ENCODE peak calls at places on chromosomes 12 and 14, in seven cellular contexts. W is activated CD4-positive, alpha-beta T cell treated with anti-CD3 and anti-CD28 coated beads, Interleukin-2, amount 50 U/mL, for 4 hours; N is NCI-H446; U is GM23338; O is Ammon's horn; Q is fibroblast of the aortic adventitia; E is stimulated activated CD4-positive, alpha-beta T cell treated with anti-CD3 and anti-CD28 coated beads, Interleukin-2, amount 100 ng/mL, for 24 hours. G is an unnamed sample.

GRCh38 chr14:72792051-72792788 is 101.7 kb downstream of the DPF3 start:
- DNase-seq in W (no peak), N (no peak), U (no peak), O (peak; percentile 84), E (no peak), Q (peak; percentile 21), G (peak; percentile 38)

GRCh38 chr12:125292700-125293099 is 227.5 kb downstream of the AACS start:
- DNase-seq in U (no peak), E (no peak), Q (no peak), W (no peak), N (no peak), O (no peak), G (no peak)

GRCh38 chr12:111976860-111977259 is 36.1 kb downstream of the TMEM116 start:
- DNase-seq in W (no peak), Q (no peak), E (no peak), O (no peak), N (no peak), U (no peak), G (no peak)

GRCh38 chr12:14981049-14981448 is 8.2 kb downstream of the PDE6H start:
- DNase-seq in U (no peak), N (no peak), O (peak; percentile 28), W (no peak), E (no peak), Q (no peak), G (no peak)

GRCh38 chr14:34713681-34714319 is 593 bp downstream of the CFL2 start:
- DNase-seq in E (peak; percentile 51), Q (peak; percentile 78), N (no peak), O (peak; percentile 54), U (peak; percentile 33), W (peak; percentile 31), G (no peak)

GRCh38 chr14:36805116-36805515 is 143.5 kb downstream of the PAX9 start:
- DNase-seq in N (no peak), U (peak; percentile 29), O (no peak), E (no peak), Q (no peak), W (no peak), G (no peak)

GRCh38 chr12:79344855-79345840 is 345.6 kb downstream of the PAWR start:
- DNase-seq in U (peak; percentile 85), Q (peak; percentile 34), O (peak; percentile 40), E (no peak), N (peak; percentile 43), W (no peak), G (no peak)

GRCh38 chr14:99185436-99186068 is 86.4 kb downstream of the BCL11B start:
- DNase-seq in O (no peak), N (no peak), E (no peak), U (no peak), Q (no peak), W (no peak), G (no peak)